ENCODE peak calls at places on chromosomes 6 and 20, in seven cellular contexts. A, B, T, G, R, O and I are unnamed samples.

GRCh38 chr6:167689278-167689677 is 137.4 kb upstream of the AFDN start:
- DNase-seq in A (no peak), B (no peak), T (no peak), G (no peak), R (no peak), O (no peak), I (peak)

GRCh38 chr6:45116714-45117410 is 211.3 kb upstream of the RUNX2 start:
- DNase-seq in A (peak), B (no peak), T (no peak), G (no peak), R (peak), O (no peak), I (no peak)

GRCh38 chr6:119201486-119201885 is 123.0 kb upstream of the FAM184A start:
- DNase-seq in A (no peak), B (no peak), T (no peak), G (no peak), R (no peak), O (no peak), I (no peak)

GRCh38 chr6:37173573-37174195 is 3.7 kb downstream of the PIM1 start:
- DNase-seq in A (no peak), B (no peak), T (no peak), G (no peak), R (no peak), O (no peak), I (no peak)

GRCh38 chr6:13724174-13724573 is 12.5 kb upstream of the RANBP9 start:
- DNase-seq in A (no peak), B (no peak), T (no peak), G (no peak), R (no peak), O (no peak), I (no peak)

GRCh38 chr6:85078071-85078470 is 313.7 kb upstream of the TBX18 start:
- DNase-seq in A (peak), B (no peak), T (peak), G (no peak), R (peak), O (no peak), I (no peak)

GRCh38 chr6:111692327-111693164 is 86.9 kb upstream of the TRAF3IP2 start:
- DNase-seq in A (no peak), B (no peak), T (peak), G (peak), R (no peak), O (no peak), I (peak)

GRCh38 chr6:145813285-145814034 is 1.1 kb downstream of the FBXO30 start:
- DNase-seq in A (peak), B (no peak), T (peak), G (no peak), R (peak), O (peak), I (no peak)

GRCh38 chr6:10210052-10210451 is 204.8 kb downstream of the TFAP2A start:
- DNase-seq in A (peak), B (no peak), T (no peak), G (no peak), R (no peak), O (no peak), I (no peak)

DNA sequence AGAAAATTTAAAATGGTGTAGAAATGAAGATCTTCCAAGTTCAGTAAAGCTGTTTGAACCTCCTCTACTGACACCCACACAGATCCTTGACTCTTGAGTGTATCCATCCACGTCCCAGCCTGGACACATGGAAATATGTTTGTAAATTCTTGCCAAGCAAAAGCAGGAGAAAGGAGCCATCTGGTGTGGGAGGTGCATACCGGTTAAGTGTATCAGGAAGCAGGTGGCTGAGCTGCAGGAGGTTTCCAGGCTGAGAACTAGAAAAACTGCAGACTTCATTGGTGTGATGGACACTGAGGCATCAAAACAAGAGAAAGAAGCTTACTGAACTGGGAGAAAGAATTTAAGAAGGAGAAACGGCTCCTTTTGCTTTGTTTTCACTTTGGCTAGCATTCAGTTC is 229.9 kb upstream of the GRIK2 start:
- DNase-seq in A (no peak), B (no peak), T (no peak), G (no peak), R (no peak), O (no peak), I (no peak)
- TF ChIP-seq CTCF in A (no peak), B (no peak), T (no peak), G (no peak), R (no peak), O (no peak), I (no peak)

DNA sequence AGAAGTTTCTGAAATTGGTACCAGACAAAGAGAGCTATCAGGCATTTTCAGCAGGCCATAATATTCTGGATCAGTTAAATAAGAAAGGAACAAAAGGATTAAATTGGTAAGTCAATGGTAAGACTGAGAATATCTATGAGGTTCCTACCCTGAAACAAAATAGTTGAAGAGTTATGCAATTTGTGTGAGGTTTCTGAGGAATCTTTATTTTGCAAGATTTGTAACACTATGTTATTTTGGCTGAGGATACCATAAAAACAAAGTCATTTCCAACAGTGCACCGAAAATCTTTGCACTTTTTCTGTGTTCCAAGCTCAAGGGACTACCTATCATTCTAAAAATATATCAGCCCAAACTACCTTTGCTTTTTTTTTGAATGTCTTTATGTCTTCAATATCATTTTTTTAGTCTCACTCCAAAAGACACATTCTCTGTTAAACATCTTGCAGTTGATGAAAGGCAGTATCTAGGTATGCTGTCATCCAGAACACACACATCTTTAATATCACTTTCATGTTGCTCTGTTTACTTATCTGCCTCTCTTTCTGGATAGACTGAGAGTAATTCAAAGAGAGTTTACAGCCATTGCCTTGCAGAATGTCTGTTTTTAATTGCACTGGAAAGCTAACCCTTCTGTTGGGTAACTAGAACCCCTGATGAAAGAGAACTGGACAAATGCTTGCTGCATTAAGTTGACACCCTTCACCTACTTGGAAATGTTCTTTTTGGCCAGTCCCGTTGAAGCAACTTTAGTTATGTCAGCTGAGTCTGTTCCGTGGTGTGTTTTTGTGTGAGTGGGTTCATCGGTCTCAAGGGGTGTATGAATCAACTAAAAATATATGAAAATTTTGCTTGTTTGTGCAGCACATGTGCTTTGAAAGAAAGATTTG is 383.6 kb upstream of the CITED2 start:
- DNase-seq in A (peak), B (no peak), T (no peak), G (no peak), R (peak), O (no peak), I (no peak)
- H3K4me3 ChIP-seq in A (no peak), B (no peak), T (no peak), G (no peak), R (no peak), O (no peak), I (no peak)

DNA sequence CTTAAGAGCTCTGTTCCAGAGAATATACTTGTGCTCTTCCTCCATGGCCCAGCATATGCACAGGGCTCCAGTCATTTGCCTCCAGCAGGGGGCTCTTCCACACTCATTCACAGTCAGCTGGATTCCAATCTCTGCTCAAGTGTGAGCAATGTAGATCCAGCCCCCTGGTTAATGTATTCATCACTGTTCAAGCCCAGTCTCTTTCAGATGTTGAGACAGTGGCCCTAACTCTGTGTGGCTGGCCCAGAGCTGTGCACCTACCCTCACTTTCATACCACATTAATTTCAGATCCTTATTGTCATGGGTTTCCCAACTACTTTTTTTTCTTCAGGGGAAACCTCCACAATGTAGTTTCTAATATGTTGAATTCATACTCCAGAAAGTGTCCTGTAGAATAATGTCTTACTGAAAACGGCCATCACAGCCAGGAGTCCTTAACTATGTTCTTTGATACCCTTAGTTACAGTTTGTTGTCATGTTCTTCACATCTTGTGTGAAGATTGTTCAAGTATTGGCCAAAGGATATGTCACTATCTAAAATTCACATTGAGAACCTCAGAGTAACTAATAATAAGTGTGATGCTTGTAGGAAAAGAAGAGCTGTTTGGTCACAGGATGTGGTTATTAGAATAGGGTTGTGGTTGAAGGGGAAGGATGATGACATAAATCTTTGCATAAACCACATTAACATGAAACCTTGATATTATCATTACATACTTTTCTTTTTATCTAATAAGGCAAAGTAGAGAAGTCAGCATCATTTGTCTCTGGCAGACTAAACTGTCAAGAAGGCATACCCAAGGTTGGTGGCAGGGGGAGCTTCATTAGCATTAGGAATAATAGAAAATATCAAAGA is 14.4 kb upstream of the HLA-DQA1 start:
- DNase-seq in A (peak), B (no peak), T (peak), G (no peak), R (peak), O (peak), I (no peak)
- TF ChIP-seq CTCF in A (no peak), B (peak), T (peak), G (no peak), R (peak), O (peak), I (peak)

DNA sequence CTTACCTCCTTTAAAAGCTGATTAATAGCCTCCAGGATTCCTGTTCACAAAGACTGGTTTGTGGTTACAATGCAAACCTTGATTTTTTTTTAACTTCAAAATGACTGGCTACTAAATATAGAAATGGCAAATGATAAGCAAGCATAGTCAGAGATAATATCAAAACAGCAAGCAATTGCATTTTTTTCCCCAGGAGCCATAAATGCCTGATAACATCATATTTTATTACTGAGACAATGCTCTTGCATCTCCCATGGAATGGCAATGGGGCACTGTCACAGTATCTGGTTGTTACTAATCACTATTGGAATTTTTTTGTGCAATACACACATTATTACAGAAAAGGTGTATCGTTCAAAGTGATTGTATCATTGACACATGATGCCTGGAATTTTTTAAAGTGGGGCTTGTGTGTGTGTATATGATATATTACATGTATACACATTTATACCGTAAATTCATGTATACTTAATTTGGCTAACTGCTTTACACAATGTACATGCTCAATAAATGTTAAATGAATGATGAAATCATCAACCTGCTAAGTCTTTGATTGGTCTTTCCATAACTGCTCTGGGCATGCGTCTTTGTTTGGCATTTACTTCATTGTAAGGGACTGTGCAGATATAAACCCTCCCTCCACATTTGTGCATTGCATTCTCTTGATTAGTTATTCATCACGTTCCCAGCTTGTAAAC is 985 bp upstream of the SALL4 start:
- DNase-seq in A (no peak), B (no peak), T (no peak), G (no peak), R (no peak), O (no peak), I (no peak)
- H3K4me3 ChIP-seq in A (no peak), B (no peak), T (no peak), G (no peak), R (no peak), O (no peak), I (no peak)